ENCODE peak calls at places on chromosomes 1 and 21, in six cellular contexts. L is T47D, Q is uterus, H is HTR-8/SVneo, D is germinal center, M is gastrocnemius medialis. K is an unnamed sample.

GRCh38 chr21:17089121-17089520 is 423.7 kb upstream of the CXADR start:
- DNase-seq in D (no peak), M (no peak), Q (no peak), L (no peak), H (no peak), K (no peak)

GRCh38 chr1:234638832-234639799 is 29.1 kb upstream of the IRF2BP2 start:
- DNase-seq in M (peak), D (no peak), L (peak), H (no peak), Q (no peak), K (no peak)

GRCh38 chr1:38746413-38746812 is 113.2 kb downstream of the RRAGC start:
- DNase-seq in H (no peak), D (no peak), M (no peak), L (no peak), Q (no peak), K (no peak)

GRCh38 chr1:236673284-236673919 is 12.9 kb upstream of the ACTN2 start:
- DNase-seq in H (no peak), Q (no peak), D (no peak), M (no peak), L (no peak), K (no peak)

GRCh38 chr1:113860891-113861290 is 10.6 kb downstream of the PTPN22 start:
- DNase-seq in H (peak), M (no peak), L (no peak), Q (no peak), D (no peak), K (no peak)

GRCh38 chr1:176987016-176987415 is 177.5 kb downstream of the ASTN1 start:
- DNase-seq in H (no peak), L (no peak), D (no peak), M (no peak), Q (no peak), K (no peak)

GRCh38 chr1:206883160-206883559 is 14.1 kb upstream of the IL24 start:
- DNase-seq in L (no peak), M (no peak), D (no peak), Q (no peak), H (no peak), K (no peak)

GRCh38 chr1:58983159-58983558 is 199.3 kb upstream of the JUN start:
- DNase-seq in M (no peak), L (no peak), Q (no peak), D (no peak), H (no peak), K (no peak)

GRCh38 chr1:201479331-201479730 is 10.3 kb upstream of the PHLDA3 start:
- DNase-seq in H (no peak), Q (no peak), D (no peak), L (no peak), M (no peak), K (no peak)

GRCh38 chr1:89721351-89721750 is 88.4 kb downstream of the LRRC8C start:
- DNase-seq in H (peak), Q (no peak), D (no peak), M (no peak), L (no peak), K (no peak)

GRCh38 chr1:226092955-226093354 is 30.4 kb downstream of the H3-3A start:
- DNase-seq in M (no peak), Q (no peak), D (no peak), H (no peak), L (no peak), K (no peak)

GRCh38 chr1:112772781-112773180 is 57.6 kb upstream of the PPM1J start:
- DNase-seq in H (no peak), D (no peak), L (no peak), M (no peak), Q (no peak), K (no peak)

GRCh38 chr1:109504974-109505373 is 4.6 kb downstream of the AMIGO1 start:
- DNase-seq in Q (no peak), L (no peak), M (no peak), H (no peak), D (no peak), K (no peak)

GRCh38 chr1:48693674-48694347 is 82.9 kb downstream of the BEND5 start:
- DNase-seq in H (no peak), D (no peak), Q (no peak), L (no peak), M (no peak), K (no peak)

GRCh38 chr1:241553886-241554592 is 21.9 kb downstream of the KMO start:
- DNase-seq in Q (no peak), L (no peak), H (no peak), D (no peak), M (no peak), K (no peak)

GRCh38 chr1:200627548-200628222 is 7.1 kb upstream of the KIF14 start:
- DNase-seq in Q (no peak), H (no peak), D (no peak), L (no peak), M (no peak), K (no peak)

GRCh38 chr21:18545908-18546307 is 142.3 kb upstream of the TMPRSS15 start:
- DNase-seq in D (no peak), L (no peak), M (no peak), Q (no peak), H (peak), K (no peak)

GRCh38 chr1:163315773-163316374 is 5.9 kb upstream of the NUF2 start:
- DNase-seq in Q (peak), M (no peak), D (peak), H (no peak), L (no peak), K (no peak)

GRCh38 chr1:234244482-234244881 is 128.8 kb upstream of the COA6 start:
- DNase-seq in H (no peak), D (no peak), L (no peak), Q (no peak), M (no peak), K (no peak)

GRCh38 chr1:153058826-153059784 is 1.8 kb upstream of the SPRR2A start:
- DNase-seq in H (no peak), D (no peak), M (no peak), Q (no peak), L (no peak), K (no peak)

GRCh38 chr21:22399717-22400520 is 1401.7 kb downstream of the NCAM2 start:
- DNase-seq in M (no peak), H (no peak), Q (no peak), L (no peak), D (no peak), K (no peak)

GRCh38 chr1:163824490-163824889 is 502.7 kb downstream of the NUF2 start:
- DNase-seq in L (no peak), H (no peak), M (no peak), D (no peak), Q (no peak), K (no peak)

GRCh38 chr1:229693124-229693523 is 67.1 kb downstream of the URB2 start:
- DNase-seq in H (no peak), Q (no peak), M (no peak), L (no peak), D (no peak), K (peak)